ENCODE peak calls at places on chromosomes 6 and 20, in nine cellular contexts. Z is T47D; Y is NCI-H1092 treated with DMSO at 0.1 percent for 48 hours; W is stimulated activated CD8-positive, alpha-beta memory T cell treated with anti-CD3 and anti-CD28 coated beads, Interleukin-7, amount 100 ng/mL, for 48 hours; L is A172; V is left lung; N is NCI-H748 treated with DMSO at 0.1 percent for 48 hours; B is cerebellum; C is EL. K is an unnamed sample.
A peak's percentile ranks its signal among the peaks of the same experiment; 100 is the strongest.

GRCh38 chr6:126388235-126388634 is 48.3 kb downstream of the CENPW start:
- DNase-seq in L (no peak), W (no peak), N (no peak), Z (no peak), Y (no peak), V (no peak), B (no peak), C (no peak), K (no peak)

GRCh38 chr6:131923356-131923755 is 27.8 kb downstream of the CCN2 start:
- DNase-seq in B (no peak), V (no peak), Y (peak; percentile 0), L (peak; percentile 63), N (peak; percentile 33), W (peak; percentile 17), C (peak; percentile 69), Z (no peak), K (no peak)

GRCh38 chr6:80605165-80605989 is 498.9 kb downstream of the BCKDHB start:
- DNase-seq in W (no peak), N (peak; percentile 11), V (no peak), B (no peak), Z (peak; percentile 3), C (peak; percentile 57), L (peak; percentile 51), Y (peak; percentile 4), K (no peak)

GRCh38 chr20:41617059-41617921 is 887 bp downstream of the CHD6 start:
- DNase-seq in Z (no peak), B (peak; percentile 24), C (peak; percentile 47), W (peak; percentile 18), N (no peak), L (peak; percentile 26), V (peak; percentile 77), Y (peak; percentile 51), K (peak; percentile 41)

GRCh38 chr20:23629017-23629541 is 8.7 kb downstream of the CST3 start:
- DNase-seq in N (no peak), W (no peak), C (peak; percentile 37), L (peak; percentile 94), Y (no peak), V (peak; percentile 68), Z (no peak), B (no peak), K (no peak)

GRCh38 chr6:149170564-149171452 is 146.7 kb upstream of the TAB2 start:
- DNase-seq in V (no peak), W (no peak), N (peak; percentile 82), Y (peak; percentile 59), L (no peak), B (no peak), Z (no peak), C (no peak), K (no peak)

GRCh38 chr6:170441316-170441715 is 111.8 kb downstream of the PSMB1 start:
- DNase-seq in V (no peak), Z (no peak), N (no peak), Y (no peak), W (no peak), L (no peak), C (no peak), B (no peak), K (no peak)

GRCh38 chr20:50313827-50314226 is 123.2 kb downstream of the CEBPB start:
- DNase-seq in V (no peak), C (no peak), L (no peak), B (no peak), Y (no peak), N (no peak), W (no peak), Z (no peak), K (no peak)

GRCh38 chr6:120352491-120352890 is 981.8 kb downstream of the TBC1D32 start:
- DNase-seq in L (no peak), W (no peak), Y (no peak), V (no peak), N (no peak), Z (no peak), B (no peak), C (no peak), K (no peak)

GRCh38 chr20:62303327-62304226 is 780 bp downstream of the ADRM1 start:
- DNase-seq in L (peak; percentile 35), C (peak; percentile 36), Y (no peak), Z (no peak), W (no peak), B (no peak), N (no peak), V (peak; percentile 79), K (no peak)

GRCh38 chr6:7910298-7910653 is 312 bp downstream of the TXNDC5 start:
- DNase-seq in W (no peak), C (no peak), V (no peak), B (no peak), L (no peak), Y (no peak), N (no peak), Z (no peak), K (no peak)

GRCh38 chr6:33850869-33851541 is 47.2 kb upstream of the MLN start:
- DNase-seq in V (no peak), C (no peak), Z (no peak), Y (peak; percentile 27), L (no peak), N (no peak), W (no peak), B (peak; percentile 70), K (no peak)

GRCh38 chr6:134196568-134197301 is 121.2 kb downstream of the SGK1 start:
- DNase-seq in N (no peak), Y (no peak), Z (no peak), L (no peak), V (no peak), B (peak; percentile 50), W (no peak), C (no peak), K (no peak)

GRCh38 chr6:13767121-13767794 is 47.1 kb downstream of the MCUR1 start:
- DNase-seq in Z (no peak), Y (peak; percentile 0), V (no peak), N (no peak), W (peak; percentile 20), B (no peak), L (peak; percentile 16), C (peak; percentile 62), K (no peak)

GRCh38 chr20:9483131-9483530 is 31.3 kb upstream of the LAMP5 start:
- DNase-seq in C (no peak), W (no peak), N (no peak), Z (no peak), B (no peak), V (no peak), L (no peak), Y (no peak), K (no peak)

GRCh38 chr20:34953960-34954359 is 1.6 kb downstream of the GSS start:
- DNase-seq in Z (no peak), B (no peak), W (no peak), Y (no peak), N (no peak), V (no peak), C (no peak), L (no peak), K (no peak)

GRCh38 chr6:22112490-22112889 is 184.3 kb downstream of the PRL start:
- DNase-seq in Y (no peak), N (no peak), Z (no peak), W (no peak), C (no peak), V (no peak), B (no peak), L (no peak), K (no peak)

GRCh38 chr20:64116541-64117423 is 9.4 kb upstream of the NPBWR2 start:
- DNase-seq in N (no peak), B (no peak), Z (no peak), L (no peak), W (no peak), V (peak; percentile 63), C (no peak), Y (no peak), K (no peak)

GRCh38 chr6:63418741-63419140 is 99.0 kb upstream of the LGSN start:
- DNase-seq in C (no peak), V (no peak), B (no peak), Z (no peak), L (no peak), W (no peak), N (no peak), Y (no peak), K (no peak)

GRCh38 chr6:19492631-19493030 is 344.5 kb upstream of the ID4 start:
- DNase-seq in B (peak; percentile 12), Z (peak; percentile 11), C (no peak), W (no peak), N (no peak), Y (no peak), V (no peak), L (no peak), K (no peak)

GRCh38 chr6:30323806-30324205 is 2.9 kb upstream of the TRIM39 start:
- DNase-seq in B (no peak), W (peak; percentile 12), L (peak; percentile 56), N (no peak), V (no peak), C (peak; percentile 45), Y (no peak), Z (no peak), K (no peak)

GRCh38 chr6:111038534-111039252 is 48.6 kb upstream of the SLC16A10 start:
- DNase-seq in Z (no peak), B (no peak), L (no peak), N (no peak), V (no peak), C (no peak), Y (no peak), W (peak; percentile 22), K (no peak)

GRCh38 chr6:101393291-101394251 is at the start of gene GRIK2:
- DNase-seq in V (peak; percentile 77), L (no peak), B (peak; percentile 75), Y (peak; percentile 70), W (no peak), Z (peak; percentile 41), N (peak; percentile 69), C (peak; percentile 69), K (no peak)

GRCh38 chr20:49037962-49038387 is 8.1 kb upstream of the CSE1L start:
- DNase-seq in C (no peak), W (peak; percentile 7), B (no peak), N (no peak), Z (no peak), L (peak; percentile 55), Y (no peak), V (no peak), K (no peak)